ENCODE peak calls at places on chromosomes 11 and 22, in eight cellular contexts. Y is adrenal gland, X is HCT116, F is cardiac muscle cell, G is right lobe of liver, D is lower lobe of right lung, V is brain microvascular endothelial cell, L is tibial artery. N is an unnamed sample.

GRCh38 chr22:20412474-20413216 is 18.7 kb downstream of the ZNF74 start:
- DNase-seq in Y (no peak), X (no peak), F (no peak), G (no peak), D (peak), V (no peak), L (peak), N (no peak)

GRCh38 chr22:36334838-36335603 is 52.7 kb downstream of the MYH9 start:
- DNase-seq in Y (peak), X (no peak), F (no peak), G (no peak), D (no peak), V (no peak), L (no peak), N (peak)

GRCh38 chr22:50568626-50569025 is 5.9 kb upstream of the SYCE3 start:
- DNase-seq in Y (no peak), X (no peak), F (no peak), G (peak), D (no peak), V (no peak), L (no peak), N (no peak)

GRCh38 chr22:45830531-45831245 is 146.3 kb downstream of the WNT7B start:
- DNase-seq in Y (no peak), X (no peak), F (peak), G (no peak), D (no peak), V (peak), L (no peak), N (no peak)

GRCh38 chr22:27668828-27669797 is 132.4 kb downstream of the MN1 start:
- DNase-seq in Y (peak), X (peak), F (peak), G (no peak), D (peak), V (peak), L (peak), N (no peak)

GRCh38 chr11:19951558-19952083 is 208.7 kb downstream of the DBX1 start:
- DNase-seq in Y (no peak), X (peak), F (peak), G (no peak), D (no peak), V (no peak), L (no peak), N (no peak)

GRCh38 chr11:97756571-97757335 is 1264.0 kb upstream of the CNTN5 start:
- DNase-seq in Y (no peak), X (no peak), F (no peak), G (no peak), D (no peak), V (no peak), L (no peak), N (no peak)

GRCh38 chr11:1557904-1558831 is 13.9 kb downstream of the DUSP8 start:
- DNase-seq in Y (peak), X (no peak), F (no peak), G (peak), D (peak), V (peak), L (peak), N (peak)

GRCh38 chr22:47205562-47205961 is 443.1 kb downstream of the TBC1D22A start:
- DNase-seq in Y (peak), X (no peak), F (no peak), G (no peak), D (no peak), V (no peak), L (no peak), N (no peak)

GRCh38 chr11:76600124-76600655 is 70.4 kb downstream of the LRRC32 start:
- DNase-seq in Y (no peak), X (no peak), F (no peak), G (no peak), D (no peak), V (no peak), L (no peak), N (no peak)

GRCh38 chr11:31802609-31802989 is 8.5 kb downstream of the PAX6 start:
- DNase-seq in Y (peak), X (no peak), F (no peak), G (no peak), D (no peak), V (no peak), L (no peak), N (no peak)

GRCh38 chr11:20493340-20493739 is 105.8 kb downstream of the PRMT3 start:
- DNase-seq in Y (no peak), X (no peak), F (no peak), G (no peak), D (no peak), V (no peak), L (no peak), N (no peak)

GRCh38 chr11:67354314-67355022 is 1.1 kb upstream of the POLD4 start:
- DNase-seq in Y (peak), X (peak), F (no peak), G (peak), D (peak), V (peak), L (peak), N (peak)

GRCh38 chr11:11965656-11966353 is 42.6 kb downstream of the DKK3 start:
- DNase-seq in Y (no peak), X (no peak), F (no peak), G (no peak), D (no peak), V (no peak), L (no peak), N (no peak)

GRCh38 chr11:64990222-64990918 is 6.4 kb downstream of the BATF2 start:
- DNase-seq in Y (peak), X (no peak), F (no peak), G (peak), D (peak), V (peak), L (peak), N (no peak)

GRCh38 chr11:66856496-66857233 is at the start of gene LRFN4:
- DNase-seq in Y (no peak), X (no peak), F (peak), G (peak), D (no peak), V (no peak), L (no peak), N (no peak)

GRCh38 chr11:118437736-118438125 is 1.4 kb downstream of the KMT2A start:
- DNase-seq in Y (peak), X (no peak), F (peak), G (peak), D (no peak), V (no peak), L (peak), N (no peak)

DNA sequence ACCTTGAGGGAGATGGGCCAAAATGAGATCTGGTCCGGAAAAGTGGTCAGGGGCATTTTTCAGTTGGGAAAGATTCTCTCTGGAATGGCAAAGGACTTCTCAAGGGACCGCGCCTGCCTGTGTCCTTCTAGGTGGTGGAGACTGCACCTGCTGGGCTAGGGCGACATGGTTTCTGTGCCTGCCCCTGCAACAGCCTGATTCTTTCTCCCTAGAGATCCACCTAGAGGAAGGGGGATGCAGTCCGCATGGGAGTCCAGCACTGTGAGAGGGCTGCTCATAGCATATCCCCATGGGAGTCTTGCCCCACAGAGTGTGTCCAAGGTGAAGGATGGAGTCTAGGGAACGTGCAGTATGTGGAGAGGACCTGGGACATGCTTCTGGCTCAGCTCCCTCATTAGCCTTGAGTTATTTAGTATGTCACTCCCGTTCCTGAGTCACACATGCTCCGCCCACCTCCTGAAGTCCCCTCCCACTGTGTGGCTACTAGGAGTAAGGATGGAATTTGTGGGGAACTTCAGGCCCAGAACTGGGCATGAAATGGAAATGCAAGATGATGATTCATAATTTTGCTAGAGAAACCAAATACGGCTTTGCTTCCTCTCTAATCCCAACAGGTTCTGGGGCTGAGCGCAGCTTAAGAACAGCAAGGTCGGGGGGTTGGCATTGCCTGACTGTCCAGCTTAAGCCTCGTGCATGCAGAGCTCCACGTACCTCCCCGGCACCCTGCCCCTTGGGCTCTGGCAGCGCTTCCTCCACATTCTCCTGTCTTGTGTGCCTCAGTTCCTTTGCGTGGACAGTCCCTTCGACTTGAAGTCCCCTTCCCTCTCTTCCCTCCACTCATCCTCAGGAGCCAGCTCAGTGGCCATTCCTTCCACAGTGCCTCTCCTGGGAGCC is 35.0 kb downstream of the GRIK4 start:
- DNase-seq in Y (peak), X (peak), F (no peak), G (no peak), D (no peak), V (peak), L (peak), N (peak)
- H3K27ac ChIP-seq in Y (peak), X (peak), F (no peak), G (no peak), D (peak), V (peak), L (peak), N (peak)

DNA sequence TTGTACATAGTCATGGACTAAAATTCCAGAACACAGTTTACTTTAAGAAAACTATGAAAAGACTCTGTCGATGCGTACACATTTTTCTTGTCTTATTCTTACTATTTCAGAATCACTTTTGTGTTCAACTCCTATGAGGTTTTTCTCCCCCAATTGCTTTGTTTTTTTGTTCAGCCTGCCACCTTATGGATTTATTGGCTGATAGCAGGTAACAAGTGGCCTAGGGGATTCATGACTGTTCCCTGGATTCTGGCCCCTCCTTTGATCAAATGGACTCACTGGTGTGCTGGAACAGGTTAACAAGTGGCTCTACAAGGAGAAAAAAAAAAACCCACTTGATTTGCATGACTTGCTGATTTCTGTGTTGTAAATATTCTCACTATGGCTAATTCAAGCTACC is 10.6 kb downstream of the MMP20 start:
- DNase-seq in Y (no peak), X (no peak), F (no peak), G (no peak), D (no peak), V (no peak), L (no peak), N (no peak)
- TF ChIP-seq CTCF in Y (no peak), X (peak), F (no peak), G (no peak), D (no peak), V (no peak), L (no peak), N (peak)

GRCh38 chr11:44263711-44264110 is 46.2 kb downstream of the ALX4 start:
- DNase-seq in Y (no peak), X (no peak), F (no peak), G (no peak), D (no peak), V (no peak), L (no peak), N (no peak)

GRCh38 chr11:44264761-44265160 is 45.2 kb downstream of the ALX4 start:
- DNase-seq in Y (no peak), X (no peak), F (no peak), G (no peak), D (no peak), V (no peak), L (peak), N (no peak)

GRCh38 chr11:44266056-44266780 is 43.7 kb downstream of the ALX4 start:
- DNase-seq in Y (no peak), X (no peak), F (no peak), G (no peak), D (no peak), V (no peak), L (peak), N (no peak)

GRCh38 chr11:44261800-44262591 is 47.9 kb downstream of the ALX4 start:
- DNase-seq in Y (peak), X (no peak), F (no peak), G (no peak), D (no peak), V (no peak), L (no peak), N (no peak)

DNA sequence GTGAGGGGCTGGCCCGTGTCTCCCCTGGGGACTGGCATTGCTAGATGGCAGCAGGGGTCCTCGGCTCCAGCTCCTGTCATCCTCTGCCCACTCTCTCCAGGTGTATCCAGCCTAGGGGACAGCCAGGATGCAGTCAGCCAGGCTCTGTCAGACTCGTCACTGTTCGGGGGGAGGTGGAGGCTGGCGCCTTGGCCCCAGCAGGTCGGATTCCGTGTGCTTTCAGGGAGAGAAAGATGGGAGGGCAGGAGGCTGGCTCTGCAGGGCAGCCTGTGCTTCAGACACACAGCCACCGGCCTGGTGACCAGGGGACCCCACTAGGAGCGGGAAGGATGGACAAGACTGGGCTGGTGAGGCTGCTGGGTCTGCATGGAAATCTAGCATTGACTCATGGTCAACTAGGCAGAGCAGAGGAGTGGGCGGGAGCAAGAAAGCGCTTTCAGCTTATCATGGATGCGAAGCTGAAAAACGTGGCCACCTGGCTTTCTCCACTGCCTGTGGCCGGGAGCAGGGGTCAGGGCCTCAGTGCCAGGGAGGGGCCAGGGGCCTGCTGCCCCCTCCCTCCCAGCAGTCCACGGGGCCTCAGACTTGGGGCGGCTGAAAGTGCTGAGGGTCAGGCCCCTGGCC is 45.7 kb downstream of the ALX4 start:
- DNase-seq in Y (no peak), X (no peak), F (no peak), G (no peak), D (no peak), V (no peak), L (peak), N (no peak)
- H3K4me3 ChIP-seq in Y (no peak), X (no peak), F (no peak), G (no peak), D (no peak), V (no peak), L (no peak), N (no peak)

GRCh38 chr11:74221816-74222215 is 50.7 kb downstream of the PPME1 start:
- DNase-seq in Y (no peak), X (no peak), F (no peak), G (no peak), D (no peak), V (peak), L (no peak), N (no peak)

GRCh38 chr11:74225565-74225964 is 54.5 kb downstream of the PPME1 start:
- DNase-seq in Y (no peak), X (no peak), F (no peak), G (no peak), D (no peak), V (no peak), L (no peak), N (no peak)

GRCh38 chr11:74220376-74220775 is 49.3 kb downstream of the PPME1 start:
- DNase-seq in Y (no peak), X (no peak), F (no peak), G (no peak), D (no peak), V (no peak), L (no peak), N (no peak)
- H3K27ac ChIP-seq in Y (no peak), X (no peak), F (no peak), G (no peak), D (no peak), V (no peak), L (no peak), N (no peak)

DNA sequence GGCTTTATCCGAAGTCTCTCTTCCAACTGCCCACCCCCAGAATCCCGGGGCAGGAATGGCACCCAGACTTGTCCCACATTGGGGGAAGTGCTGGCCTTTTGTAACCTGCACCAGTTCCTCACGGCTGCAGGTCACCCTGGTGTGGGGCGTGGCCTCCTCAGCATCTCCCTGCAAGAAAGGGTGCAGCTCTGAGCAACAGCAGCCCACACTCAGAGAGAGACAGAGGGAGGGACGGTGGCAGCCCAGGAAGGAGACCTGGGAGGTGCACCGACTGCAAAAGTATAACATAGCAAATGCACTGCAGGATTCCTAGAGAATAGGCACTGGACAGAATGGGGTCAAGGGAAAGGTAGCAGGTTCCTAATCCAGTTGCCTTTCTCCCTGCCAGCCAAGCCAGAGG is 18.1 kb upstream of the IGSF9B start:
- DNase-seq in Y (no peak), X (no peak), F (no peak), G (no peak), D (no peak), V (no peak), L (no peak), N (no peak)
- TF ChIP-seq CTCF in Y (no peak), X (no peak), F (no peak), G (no peak), D (no peak), V (no peak), L (no peak), N (no peak)

GRCh38 chr11:13011366-13012036 is 2.4 kb downstream of the RASSF10 start:
- DNase-seq in Y (no peak), X (no peak), F (no peak), G (no peak), D (no peak), V (no peak), L (no peak), N (no peak)
- H3K4me3 ChIP-seq in Y (no peak), X (no peak), F (peak), G (no peak), D (peak), V (no peak), L (no peak), N (no peak)

GRCh38 chr22:30230330-30230729 is 16.2 kb downstream of the LIF start:
- DNase-seq in Y (no peak), X (no peak), F (no peak), G (no peak), D (no peak), V (no peak), L (no peak), N (no peak)
- H3K27ac ChIP-seq in Y (no peak), X (no peak), F (no peak), G (no peak), D (no peak), V (no peak), L (no peak), N (no peak)

GRCh38 chr11:16883179-16883578 is 131.0 kb downstream of the PLEKHA7 start:
- DNase-seq in Y (no peak), X (peak), F (peak), G (no peak), D (peak), V (no peak), L (no peak), N (no peak)
- TF ChIP-seq CTCF in Y (no peak), X (peak), F (peak), G (peak), D (no peak), V (peak), L (no peak), N (no peak)